ENCODE peak calls at places on chromosomes 13 and 19, in seven cellular contexts. Z is Calu3, R is tibial nerve, H is GM13977, Y is stomach, U is uterus, C is OCI-LY7. N is an unnamed sample.

GRCh38 chr19:30148039-30148438 is 206.0 kb downstream of the URI1 start:
- DNase-seq in Z (peak), R (no peak), H (no peak), Y (no peak), U (no peak), C (no peak), N (no peak)

GRCh38 chr13:79492313-79492798 is 11.4 kb downstream of the NDFIP2 start:
- DNase-seq in Z (no peak), R (no peak), H (no peak), Y (no peak), U (no peak), C (no peak), N (no peak)

GRCh38 chr13:39597828-39598227 is 5.2 kb downstream of the LHFPL6 start:
- DNase-seq in Z (no peak), R (no peak), H (no peak), Y (no peak), U (no peak), C (peak), N (no peak)

GRCh38 chr13:94369862-94370491 is 109.5 kb downstream of the DCT start:
- DNase-seq in Z (no peak), R (no peak), H (no peak), Y (no peak), U (no peak), C (no peak), N (peak)

GRCh38 chr13:50617134-50617721 is 226.3 kb downstream of the DLEU7 start:
- DNase-seq in Z (no peak), R (no peak), H (no peak), Y (no peak), U (peak), C (no peak), N (no peak)

GRCh38 chr13:80276371-80277289 is 64.3 kb downstream of the SPRY2 start:
- DNase-seq in Z (no peak), R (no peak), H (no peak), Y (no peak), U (no peak), C (no peak), N (peak)

GRCh38 chr13:100666124-100666523 is 8.5 kb downstream of the TMTC4 start:
- DNase-seq in Z (no peak), R (no peak), H (no peak), Y (no peak), U (no peak), C (no peak), N (no peak)

GRCh38 chr19:37988758-37989635 is 82.0 kb downstream of the SIPA1L3 start:
- DNase-seq in Z (no peak), R (no peak), H (no peak), Y (no peak), U (no peak), C (no peak), N (no peak)

GRCh38 chr19:49888478-49888901 is 8.2 kb downstream of the IL4I1 start:
- DNase-seq in Z (no peak), R (no peak), H (no peak), Y (no peak), U (no peak), C (no peak), N (no peak)

GRCh38 chr13:113981201-113981605 is 7.3 kb upstream of the C13orf46 start:
- DNase-seq in Z (peak), R (peak), H (no peak), Y (peak), U (no peak), C (no peak), N (no peak)

GRCh38 chr19:41958367-41959055 is 610 bp downstream of the RABAC1 start:
- DNase-seq in Z (peak), R (peak), H (peak), Y (peak), U (peak), C (peak), N (no peak)

GRCh38 chr13:81916471-81916870 is 1575.5 kb upstream of the SPRY2 start:
- DNase-seq in Z (no peak), R (no peak), H (no peak), Y (no peak), U (no peak), C (no peak), N (no peak)

GRCh38 chr13:73258396-73258795 is 199.6 kb downstream of the KLF5 start:
- DNase-seq in Z (no peak), R (no peak), H (no peak), Y (no peak), U (peak), C (no peak), N (no peak)

GRCh38 chr19:57357406-57357805 is 5.9 kb upstream of the TRAPPC2B start:
- DNase-seq in Z (no peak), R (no peak), H (no peak), Y (no peak), U (no peak), C (no peak), N (no peak)

GRCh38 chr19:46442808-46443450 is 14.2 kb upstream of the PNMA8C start:
- DNase-seq in Z (peak), R (no peak), H (no peak), Y (peak), U (peak), C (no peak), N (no peak)

GRCh38 chr19:46448601-46449000 is 19.9 kb upstream of the PNMA8C start:
- DNase-seq in Z (no peak), R (no peak), H (no peak), Y (no peak), U (no peak), C (no peak), N (no peak)

GRCh38 chr19:46446021-46446420 is 17.3 kb upstream of the PNMA8C start:
- DNase-seq in Z (no peak), R (no peak), H (no peak), Y (no peak), U (no peak), C (no peak), N (no peak)

GRCh38 chr19:46447824-46448223 is 19.1 kb upstream of the PNMA8C start:
- DNase-seq in Z (no peak), R (no peak), H (no peak), Y (no peak), U (no peak), C (no peak), N (no peak)

GRCh38 chr19:46447006-46447405 is 18.3 kb upstream of the PNMA8C start:
- DNase-seq in Z (no peak), R (no peak), H (no peak), Y (no peak), U (no peak), C (peak), N (no peak)
- TF ChIP-seq CTCF in Z (no peak), R (no peak), H (no peak), Y (no peak), U (no peak), C (no peak), N (no peak)

GRCh38 chr13:29397265-29397664 is 198.2 kb downstream of the SLC7A1 start:
- DNase-seq in Z (peak), R (no peak), H (no peak), Y (no peak), U (no peak), C (no peak), N (no peak)
- TF ChIP-seq CTCF in Z (no peak), R (no peak), H (no peak), Y (no peak), U (no peak), C (no peak), N (no peak)

DNA sequence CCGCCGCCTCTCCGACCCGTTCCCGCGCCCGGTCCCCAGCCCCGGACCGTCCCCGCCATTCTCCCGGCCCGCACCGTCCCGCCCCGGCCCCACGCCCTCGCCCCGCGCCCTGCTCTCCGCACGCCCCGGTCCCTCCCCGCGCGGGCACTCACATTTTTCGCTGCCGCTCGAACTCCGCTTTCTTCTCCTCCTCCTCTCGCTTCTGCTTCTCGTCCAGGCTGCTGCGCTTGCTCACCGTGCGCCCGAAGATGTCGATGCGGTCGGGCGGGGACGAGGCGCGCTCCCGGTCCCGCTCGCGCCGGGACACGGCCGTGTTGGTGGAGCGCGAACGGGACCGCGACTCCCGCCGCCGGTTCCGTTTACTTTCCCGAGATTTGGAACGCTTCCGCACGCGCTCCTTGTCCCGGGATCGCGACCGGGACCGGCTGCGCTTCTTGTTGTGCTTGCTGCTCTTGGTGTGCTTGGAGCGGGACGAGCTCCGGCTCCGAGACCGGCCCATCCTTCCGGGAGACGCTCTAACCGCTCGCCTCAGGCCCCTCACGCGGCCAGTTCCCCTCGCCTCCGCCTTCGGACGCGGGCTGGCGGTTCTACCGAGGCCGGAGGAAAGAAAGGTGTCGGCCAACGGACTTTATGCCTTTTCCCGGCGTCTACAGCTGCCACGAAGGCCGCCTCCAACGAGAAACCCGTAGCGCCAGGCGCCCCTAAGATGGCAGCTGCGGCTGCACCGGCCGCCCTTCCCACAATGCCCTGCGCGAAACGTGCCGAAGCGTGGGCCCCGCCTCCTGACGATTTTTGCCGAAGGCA is at the start of gene ARGLU1:
- DNase-seq in Z (peak), R (peak), H (peak), Y (peak), U (peak), C (peak), N (peak)
- TF ChIP-seq CTCF in Z (no peak), R (no peak), H (no peak), Y (no peak), U (no peak), C (no peak), N (no peak)

GRCh38 chr13:89733686-89734085 is 1613.8 kb upstream of the MIR17HG start:
- DNase-seq in Z (no peak), R (no peak), H (no peak), Y (no peak), U (no peak), C (no peak), N (no peak)
- TF ChIP-seq CTCF in Z (no peak), R (no peak), H (no peak), Y (no peak), U (no peak), C (no peak), N (no peak)

GRCh38 chr19:4675346-4675745 is 5.2 kb upstream of the MYDGF start:
- DNase-seq in Z (no peak), R (no peak), H (no peak), Y (no peak), U (no peak), C (no peak), N (no peak)

GRCh38 chr19:4673726-4674125 is 3.6 kb upstream of the MYDGF start:
- DNase-seq in Z (no peak), R (no peak), H (no peak), Y (no peak), U (no peak), C (no peak), N (no peak)

GRCh38 chr19:4679416-4679815 is 9.3 kb upstream of the MYDGF start:
- DNase-seq in Z (no peak), R (no peak), H (no peak), Y (no peak), U (no peak), C (no peak), N (no peak)

GRCh38 chr19:4678881-4679379 is 8.8 kb upstream of the MYDGF start:
- DNase-seq in Z (no peak), R (no peak), H (no peak), Y (no peak), U (peak), C (peak), N (no peak)

DNA sequence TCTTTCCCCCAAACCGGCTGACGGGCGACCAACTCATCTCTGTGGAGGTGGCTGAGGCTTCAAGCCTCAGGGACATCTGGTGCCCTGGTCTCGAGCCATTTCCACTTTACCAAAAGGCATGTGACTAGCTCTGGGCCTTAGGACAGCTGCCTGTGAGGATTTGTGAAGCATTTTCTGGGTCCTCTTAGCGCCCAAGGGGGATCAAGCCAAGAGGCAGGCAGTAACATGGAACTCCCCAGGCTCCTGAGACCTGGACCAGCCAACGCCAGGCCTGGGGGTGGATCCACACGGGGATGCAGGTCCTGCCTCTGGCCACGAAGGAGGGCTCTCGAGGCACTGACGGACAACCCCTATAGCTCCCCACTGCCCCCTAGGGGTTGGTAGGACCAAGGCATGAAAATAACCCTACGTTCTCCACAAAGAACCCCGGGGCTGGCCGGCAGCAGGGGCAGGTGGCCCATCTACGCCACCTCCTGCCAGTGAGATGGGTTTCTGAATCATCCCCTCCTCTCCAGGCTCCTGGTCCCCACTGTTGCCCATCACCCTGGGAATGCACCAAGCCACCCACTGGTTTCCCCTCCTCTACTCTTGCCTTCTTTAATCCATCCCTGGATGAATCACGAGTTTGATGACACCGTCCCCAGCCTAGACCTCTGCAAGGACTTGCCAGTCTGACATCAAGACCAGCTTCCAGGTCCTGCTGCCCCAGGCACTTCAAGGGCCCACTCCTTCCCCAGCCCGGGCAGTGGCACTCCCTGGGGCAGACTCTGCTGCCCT is 7.0 kb upstream of the MYDGF start:
- DNase-seq in Z (peak), R (no peak), H (no peak), Y (peak), U (no peak), C (peak), N (no peak)
- TF ChIP-seq CTCF in Z (peak), R (peak), H (peak), Y (peak), U (no peak), C (peak), N (peak)

GRCh38 chr19:56217039-56217949 is 15.2 kb downstream of the ZSCAN5C start:
- DNase-seq in Z (peak), R (no peak), H (no peak), Y (no peak), U (no peak), C (no peak), N (no peak)

DNA sequence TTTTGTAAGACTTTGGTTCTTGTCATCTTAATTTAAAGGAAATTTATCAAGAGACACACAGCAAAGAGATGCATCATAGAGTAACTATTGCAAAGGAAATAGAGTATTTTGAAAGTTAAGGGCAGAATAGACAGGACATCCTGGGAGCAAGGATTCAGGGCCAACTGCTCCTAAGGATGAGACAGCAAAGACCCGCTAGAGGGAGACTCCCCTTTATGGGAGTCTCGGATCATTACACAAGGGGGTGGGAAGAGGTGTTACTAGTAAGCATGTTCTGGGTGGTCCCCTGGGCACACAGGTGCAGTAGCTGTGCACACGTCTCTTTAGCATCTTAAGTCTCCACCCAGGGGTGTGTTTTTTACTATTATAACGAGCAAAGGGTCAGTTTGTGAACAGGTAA is 9.6 kb downstream of the ZSCAN5C start:
- DNase-seq in Z (no peak), R (no peak), H (no peak), Y (no peak), U (no peak), C (no peak), N (no peak)
- TF ChIP-seq CTCF in Z (no peak), R (no peak), H (no peak), Y (no peak), U (no peak), C (no peak), N (no peak)

GRCh38 chr19:31356587-31357314 is 7.5 kb upstream of the TSHZ3 start:
- DNase-seq in Z (no peak), R (no peak), H (no peak), Y (no peak), U (no peak), C (no peak), N (no peak)
- TF ChIP-seq CTCF in Z (no peak), R (peak), H (no peak), Y (no peak), U (peak), C (peak), N (peak)